ENCODE peak calls at places on chromosomes 7 and 10, in ten cellular contexts. T, H, D, V, U, C, B, O, N and R are unnamed samples.

GRCh38 chr10:1199345-1199673 is 143.1 kb downstream of the WDR37 start:
- DNase-seq in T (no peak), H (no peak), D (no peak), V (no peak), U (no peak), C (peak; percentile 57), B (no peak), O (no peak), N (no peak), R (no peak)

GRCh38 chr7:30348083-30348560 is 63.7 kb downstream of the ZNRF2 start:
- DNase-seq in T (no peak), H (peak; percentile 94), D (no peak), V (no peak), U (no peak), C (no peak), B (peak; percentile 93), O (peak; percentile 41), N (peak; percentile 94), R (peak; percentile 23)

GRCh38 chr7:1671876-1672451 is 1.9 kb downstream of the ELFN1 start:
- DNase-seq in T (no peak), H (no peak), D (no peak), V (no peak), U (no peak), C (peak; percentile 54), B (no peak), O (no peak), N (no peak), R (no peak)

GRCh38 chr7:29040570-29040906 is 82.4 kb upstream of the TRIL start:
- DNase-seq in T (peak; percentile 31), H (peak; percentile 11), D (no peak), V (no peak), U (no peak), C (no peak), B (no peak), O (no peak), N (peak; percentile 47), R (no peak)

GRCh38 chr10:49220031-49220430 is 31.8 kb upstream of the TMEM273 start:
- DNase-seq in T (no peak), H (peak; percentile 27), D (no peak), V (no peak), U (no peak), C (no peak), B (no peak), O (no peak), N (peak; percentile 29), R (no peak)

GRCh38 chr7:44338600-44338999 is 13.2 kb upstream of the CAMK2B start:
- DNase-seq in T (no peak), H (no peak), D (no peak), V (no peak), U (no peak), C (no peak), B (no peak), O (peak; percentile 71), N (no peak), R (no peak)

GRCh38 chr10:103795634-103796265 is 59.6 kb downstream of the SH3PXD2A start:
- DNase-seq in T (peak; percentile 57), H (peak; percentile 55), D (no peak), V (no peak), U (no peak), C (no peak), B (no peak), O (no peak), N (no peak), R (no peak)

GRCh38 chr7:143416565-143417149 is 8.0 kb upstream of the EPHA1 start:
- DNase-seq in T (no peak), H (peak; percentile 45), D (no peak), V (peak; percentile 51), U (no peak), C (no peak), B (no peak), O (peak; percentile 65), N (peak; percentile 23), R (no peak)

GRCh38 chr10:4837551-4837950 is 11.5 kb downstream of the AKR1E2 start:
- DNase-seq in T (no peak), H (no peak), D (no peak), V (no peak), U (no peak), C (no peak), B (no peak), O (no peak), N (no peak), R (no peak)

GRCh38 chr10:71963756-71964668 is at the start of gene CHST3:
- DNase-seq in T (peak; percentile 83), H (peak; percentile 76), D (peak; percentile 53), V (peak; percentile 82), U (peak; percentile 88), C (peak; percentile 80), B (no peak), O (peak; percentile 14), N (peak; percentile 70), R (peak; percentile 82)

GRCh38 chr7:155380986-155381851 is 76.7 kb upstream of the EN2 start:
- DNase-seq in T (no peak), H (no peak), D (no peak), V (peak; percentile 78), U (no peak), C (no peak), B (no peak), O (no peak), N (no peak), R (no peak)

GRCh38 chr7:155381852-155382801 is 75.8 kb upstream of the EN2 start:
- DNase-seq in T (no peak), H (no peak), D (no peak), V (peak; percentile 43), U (no peak), C (no peak), B (no peak), O (no peak), N (no peak), R (no peak)

GRCh38 chr7:155378959-155379871 is 78.7 kb upstream of the EN2 start:
- DNase-seq in T (no peak), H (no peak), D (no peak), V (no peak), U (no peak), C (no peak), B (no peak), O (no peak), N (no peak), R (no peak)

GRCh38 chr7:155378580-155378934 is 79.4 kb upstream of the EN2 start:
- DNase-seq in T (no peak), H (no peak), D (no peak), V (no peak), U (no peak), C (no peak), B (no peak), O (no peak), N (no peak), R (no peak)

GRCh38 chr7:155380221-155380861 is 77.6 kb upstream of the EN2 start:
- DNase-seq in T (peak; percentile 51), H (peak; percentile 64), D (peak; percentile 81), V (peak; percentile 92), U (peak; percentile 53), C (peak; percentile 82), B (peak; percentile 14), O (peak; percentile 78), N (peak; percentile 52), R (peak; percentile 72)
- TF ChIP-seq CTCF in T (peak; percentile 44), H (peak; percentile 85), D (peak; percentile 89), V (peak; percentile 78), U (peak; percentile 37), C (peak; percentile 80), B (peak; percentile 79), O (peak; percentile 95), N (peak; percentile 84), R (peak; percentile 70)

DNA sequence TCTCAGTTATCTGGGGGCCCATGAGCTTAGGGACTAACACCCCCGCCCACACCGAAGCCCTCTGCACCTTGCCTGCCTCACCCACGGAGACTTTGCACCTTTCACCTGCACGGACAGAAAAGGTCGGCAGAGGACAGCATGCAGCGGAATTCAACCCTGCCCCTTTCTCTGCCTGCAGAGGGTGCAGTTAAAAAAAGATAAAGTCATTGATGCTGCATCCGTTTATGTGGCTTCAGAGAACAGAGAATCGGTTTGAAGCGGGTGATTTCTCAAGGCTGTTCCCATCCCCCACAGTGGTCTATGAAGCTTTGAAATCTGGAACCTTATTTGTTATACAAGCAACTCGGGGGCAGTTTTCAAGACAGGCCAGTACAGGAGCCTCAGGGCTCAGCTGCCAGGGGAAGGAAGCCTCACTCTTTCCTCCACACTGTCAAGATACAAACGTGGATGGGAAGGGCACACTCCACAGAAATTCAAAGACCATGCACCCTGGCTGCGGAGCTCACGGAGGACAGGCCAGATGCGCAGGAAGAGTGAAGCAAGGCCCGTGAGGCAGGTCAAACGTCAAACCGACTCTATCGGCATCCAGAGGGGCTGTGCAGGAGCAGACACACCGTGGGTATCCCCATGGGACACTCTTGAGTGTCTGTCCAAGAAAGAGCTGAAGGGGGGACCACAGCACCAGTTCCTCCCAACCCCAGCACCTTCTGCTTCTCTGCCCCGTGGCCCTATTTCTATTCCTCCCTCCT is 66.3 kb downstream of the INSIG1 start:
- DNase-seq in T (no peak), H (no peak), D (no peak), V (no peak), U (no peak), C (peak; percentile 37), B (no peak), O (no peak), N (no peak), R (no peak)
- TF ChIP-seq CTCF in T (no peak), H (no peak), D (no peak), V (peak; percentile 13), U (no peak), C (no peak), B (no peak), O (no peak), N (no peak), R (no peak)

GRCh38 chr7:64098-64521 is 128.3 kb upstream of the FAM20C start:
- DNase-seq in T (peak; percentile 43), H (peak; percentile 71), D (peak; percentile 44), V (peak; percentile 77), U (peak; percentile 47), C (peak; percentile 61), B (no peak), O (no peak), N (peak; percentile 61), R (peak; percentile 60)

GRCh38 chr7:62361-63116 is 129.8 kb upstream of the FAM20C start:
- DNase-seq in T (no peak), H (no peak), D (no peak), V (no peak), U (no peak), C (peak; percentile 44), B (no peak), O (no peak), N (no peak), R (no peak)

GRCh38 chr7:63521-64021 is 128.8 kb upstream of the FAM20C start:
- DNase-seq in T (no peak), H (no peak), D (no peak), V (no peak), U (no peak), C (peak; percentile 59), B (no peak), O (no peak), N (no peak), R (no peak)

GRCh38 chr7:61576-62360 is 130.6 kb upstream of the FAM20C start:
- DNase-seq in T (no peak), H (no peak), D (no peak), V (no peak), U (no peak), C (peak; percentile 31), B (no peak), O (no peak), N (no peak), R (no peak)

GRCh38 chr7:63117-63480 is 129.3 kb upstream of the FAM20C start:
- DNase-seq in T (no peak), H (no peak), D (no peak), V (no peak), U (no peak), C (peak; percentile 56), B (no peak), O (no peak), N (no peak), R (no peak)
- TF ChIP-seq CTCF in T (no peak), H (no peak), D (no peak), V (no peak), U (no peak), C (no peak), B (no peak), O (no peak), N (no peak), R (no peak)

GRCh38 chr7:2934211-2934731 is 90.2 kb upstream of the GNA12 start:
- DNase-seq in T (no peak), H (peak; percentile 41), D (no peak), V (no peak), U (no peak), C (peak; percentile 36), B (peak; percentile 8), O (no peak), N (peak; percentile 87), R (no peak)
- TF ChIP-seq CTCF in T (no peak), H (no peak), D (no peak), V (no peak), U (no peak), C (no peak), B (no peak), O (no peak), N (peak; percentile 12), R (no peak)